ENCODE peak calls at places on chromosomes 4 and X, in nine cellular contexts. H is uterus, Q is ovary, M is right lobe of liver, I is breast epithelium, U is A549, V is prostate gland, O is suprapubic skin, F is HepG2. D is an unnamed sample.

GRCh38 chrX:123833387-123833786 is 26.5 kb upstream of the XIAP start:
- DNase-seq in M (peak; percentile 32), F (peak; percentile 60), Q (peak; percentile 29), H (peak; percentile 37), O (no peak), U (peak; percentile 68), V (peak; percentile 45), I (no peak), D (no peak)

GRCh38 chrX:103730147-103730546 is 19.4 kb downstream of the TMEM31 start:
- DNase-seq in F (no peak), H (no peak), I (no peak), Q (no peak), V (no peak), M (no peak), O (no peak), U (no peak), D (no peak)

GRCh38 chr4:155758500-155759371 is at the start of gene GUCY1B1:
- DNase-seq in M (peak; percentile 94), V (peak; percentile 92), Q (peak; percentile 94), I (peak; percentile 90), U (peak; percentile 76), H (peak; percentile 95), F (no peak), O (peak; percentile 94), D (peak; percentile 95)

GRCh38 chr4:21304061-21304541 is 603.8 kb downstream of the PACRGL start:
- DNase-seq in M (no peak), Q (peak; percentile 16), H (no peak), V (no peak), U (no peak), F (no peak), I (no peak), O (no peak), D (no peak)

GRCh38 chrX:124791492-124792095 is 445.2 kb downstream of the SH2D1A start:
- DNase-seq in O (no peak), M (no peak), F (no peak), H (no peak), V (no peak), I (no peak), Q (no peak), U (no peak), D (no peak)

GRCh38 chrX:3076416-3076991 is 35.2 kb downstream of the ARSF start:
- DNase-seq in V (no peak), Q (no peak), O (no peak), H (no peak), M (no peak), I (no peak), F (no peak), U (no peak), D (no peak)

GRCh38 chrX:19990225-19990518 is 689 bp downstream of the BCLAF3 start:
- DNase-seq in I (no peak), Q (peak; percentile 21), V (no peak), M (no peak), F (no peak), U (peak; percentile 10), O (no peak), H (no peak), D (no peak)

GRCh38 chr4:56424176-56424575 is 11.2 kb downstream of the PPAT start:
- DNase-seq in Q (no peak), O (no peak), V (no peak), H (no peak), F (no peak), I (no peak), M (no peak), U (no peak), D (no peak)

GRCh38 chr4:38526412-38526811 is 137.6 kb upstream of the KLF3 start:
- DNase-seq in Q (no peak), U (no peak), O (no peak), V (no peak), M (no peak), I (no peak), H (no peak), F (peak; percentile 4), D (no peak)

GRCh38 chr4:149690726-149691125 is 124.9 kb downstream of the IQCM start:
- DNase-seq in U (no peak), H (no peak), V (no peak), M (no peak), Q (no peak), F (no peak), I (no peak), O (no peak), D (no peak)

GRCh38 chrX:140439455-140439854 is 65.4 kb downstream of the SOX3 start:
- DNase-seq in I (no peak), F (peak; percentile 0), H (no peak), M (peak; percentile 22), O (no peak), U (no peak), V (no peak), Q (no peak), D (peak; percentile 74)

GRCh38 chrX:47179221-47179927 is 14.3 kb upstream of the UBA1 start:
- DNase-seq in V (no peak), F (no peak), H (no peak), M (no peak), Q (no peak), U (no peak), O (peak; percentile 63), I (peak; percentile 83), D (peak; percentile 65)

GRCh38 chr4:20288047-20288650 is 36.4 kb downstream of the SLIT2 start:
- DNase-seq in O (no peak), Q (no peak), I (no peak), M (no peak), F (no peak), H (no peak), V (no peak), U (no peak), D (no peak)

GRCh38 chr4:65661469-65661868 is 8.8 kb downstream of the EPHA5 start:
- DNase-seq in H (no peak), M (no peak), V (peak; percentile 85), Q (no peak), O (no peak), F (no peak), I (no peak), U (no peak), D (no peak)

GRCh38 chr4:143076723-143077122 is 108.0 kb upstream of the USP38 start:
- DNase-seq in F (no peak), Q (no peak), O (no peak), M (no peak), H (no peak), I (no peak), U (no peak), V (no peak), D (no peak)

GRCh38 chr4:24551492-24552330 is 32.6 kb downstream of the DHX15 start:
- DNase-seq in U (no peak), M (no peak), Q (no peak), O (no peak), V (no peak), F (no peak), I (no peak), H (no peak), D (no peak)

GRCh38 chr4:154399259-154399974 is 92.2 kb downstream of the DCHS2 start:
- DNase-seq in M (no peak), H (peak; percentile 50), I (no peak), V (no peak), Q (no peak), U (peak; percentile 27), O (no peak), F (peak; percentile 10), D (no peak)

GRCh38 chr4:170868191-170868590 is 778.4 kb upstream of the AADAT start:
- DNase-seq in O (no peak), Q (no peak), U (no peak), I (no peak), M (no peak), H (no peak), F (no peak), V (no peak), D (no peak)

GRCh38 chr4:15400911-15401671 is 26.7 kb upstream of the C1QTNF7 start:
- DNase-seq in I (peak; percentile 70), F (no peak), H (peak; percentile 41), V (peak; percentile 30), M (peak; percentile 26), U (no peak), Q (peak; percentile 58), O (peak; percentile 80), D (peak; percentile 86)
- TF ChIP-seq POLR2A in I (no peak), F (no peak), H (no peak), V (no peak), M (no peak), U (no peak), Q (no peak), O (no peak), D (no peak)

GRCh38 chrX:70196961-70197805 is 19.9 kb downstream of the DGAT2L6 start:
- DNase-seq in F (peak; percentile 51), I (no peak), M (no peak), V (peak; percentile 36), U (peak; percentile 42), Q (peak; percentile 30), O (no peak), H (peak; percentile 27), D (no peak)
- TF ChIP-seq CTCF in F (peak; percentile 67), I (peak; percentile 13), M (peak; percentile 67), V (peak; percentile 23), U (peak; percentile 57), Q (no peak), O (no peak), H (peak; percentile 54), D (peak; percentile 61)

GRCh38 chr4:135185256-135185655 is 983.7 kb upstream of the PABPC4L start:
- DNase-seq in F (no peak), V (no peak), H (no peak), O (no peak), Q (no peak), I (no peak), U (no peak), M (no peak), D (no peak)

GRCh38 chr4:135184715-135185114 is 983.1 kb upstream of the PABPC4L start:
- DNase-seq in U (no peak), V (no peak), Q (no peak), O (no peak), I (no peak), H (no peak), M (no peak), F (no peak), D (no peak)

DNA sequence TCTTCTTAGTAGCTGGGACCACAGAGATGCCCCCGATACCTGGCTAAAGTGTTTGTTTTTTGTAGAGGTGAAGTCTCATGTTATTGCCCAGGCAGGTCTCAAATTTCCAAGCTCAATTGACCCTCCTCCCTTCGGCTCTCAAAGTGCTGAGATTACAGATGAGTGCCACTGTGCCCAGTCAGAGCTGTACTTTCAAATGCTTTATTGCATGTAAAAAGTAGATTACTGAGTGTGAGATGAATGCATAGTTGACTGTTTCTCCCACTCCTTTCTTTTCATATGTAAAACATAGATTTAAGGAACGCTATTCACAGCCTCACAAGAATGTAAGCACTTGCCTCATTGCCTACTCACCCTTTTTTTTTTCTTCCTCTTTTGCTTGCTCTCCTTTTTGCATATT is 984.4 kb upstream of the PABPC4L start:
- DNase-seq in F (no peak), U (no peak), Q (no peak), M (no peak), H (no peak), O (no peak), V (no peak), I (no peak), D (no peak)
- H3K4me1 ChIP-seq in F (no peaks in the 10 kb centered on the region), U (no peaks in the 10 kb centered on the region), Q (no peaks in the 10 kb centered on the region), M (no peaks in the 10 kb centered on the region), H (no peaks in the 10 kb centered on the region), O (no peaks in the 10 kb centered on the region), V (no peaks in the 10 kb centered on the region), I (no peaks in the 10 kb centered on the region), D (no peaks in the 10 kb centered on the region)

DNA sequence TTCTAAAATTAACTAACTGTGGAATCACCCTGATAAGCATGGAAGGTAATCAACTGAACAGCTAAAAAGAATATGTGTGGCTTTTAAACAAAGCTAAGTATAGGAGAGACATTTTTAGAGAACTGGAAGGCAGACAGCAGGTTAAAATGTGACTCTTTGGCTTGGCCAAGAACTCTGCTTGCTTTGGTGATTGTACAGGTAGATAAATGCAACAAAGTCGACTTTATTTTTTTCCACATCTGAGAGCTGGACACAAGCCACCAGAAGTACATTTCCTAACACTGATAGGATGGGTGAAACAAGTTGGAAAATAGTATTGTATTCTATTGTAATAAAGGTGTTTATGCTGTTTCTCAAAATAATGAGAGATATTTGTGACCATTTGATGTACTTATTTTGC is 84.1 kb downstream of the RBMX2 start:
- DNase-seq in F (no peak), M (no peak), Q (no peak), I (no peak), H (no peak), U (no peak), O (no peak), V (no peak), D (no peak)
- TF ChIP-seq POLR2A in F (no peak), M (no peak), Q (no peak), I (no peak), H (no peak), U (no peak), O (no peak), V (no peak), D (no peak)